ENCODE peak calls at places on chromosomes 5 and 9, in four cellular contexts. N is OCI-LY7, K is Peyer's patch, B is cardiac muscle cell. A is an unnamed sample.
A peak's percentile ranks its signal among the peaks of the same experiment; 100 is the strongest.

GRCh38 chr9:103431809-103432208 is 436.7 kb downstream of the CYLC2 start:
- DNase-seq in B (no peak), N (no peak), K (no peak), A (no peak)

GRCh38 chr5:158991391-158991790 is 108.3 kb downstream of the EBF1 start:
- DNase-seq in B (no peak), K (no peak), N (no peak), A (no peak)

GRCh38 chr9:98134702-98135557 is 15.9 kb upstream of the TRIM14 start:
- DNase-seq in K (peak; percentile 20), N (no peak), B (no peak), A (no peak)

GRCh38 chr5:141636413-141637265 is at the start of the genes HDAC3 and RELL2:
- DNase-seq in K (peak; percentile 98), N (peak; percentile 92), B (peak; percentile 94), A (peak; percentile 97)

GRCh38 chr5:117255211-117256032 is 680.8 kb upstream of the SEMA6A start:
- DNase-seq in K (no peak), B (peak; percentile 64), N (no peak), A (no peak)

GRCh38 chr5:123690821-123691220 is 178.8 kb downstream of the CSNK1G3 start:
- DNase-seq in B (no peak), K (no peak), N (no peak), A (no peak)

GRCh38 chr5:3875144-3875543 is 279.5 kb downstream of the IRX1 start:
- DNase-seq in B (no peak), K (no peak), N (no peak), A (no peak)

GRCh38 chr9:70573308-70573707 is 158.9 kb upstream of the KLF9 start:
- DNase-seq in K (no peak), N (no peak), B (no peak), A (no peak)

GRCh38 chr5:161751265-161751664 is 65.7 kb downstream of the GABRA6 start:
- DNase-seq in N (no peak), K (no peak), B (no peak), A (no peak)

GRCh38 chr5:9112520-9113291 is 433.2 kb downstream of the SEMA5A start:
- DNase-seq in N (no peak), K (no peak), B (no peak), A (no peak)

GRCh38 chr9:14424983-14425382 is 111.0 kb upstream of the NFIB start:
- DNase-seq in K (no peak), B (no peak), N (no peak), A (no peak)

GRCh38 chr9:8649157-8649556 is 849.6 kb upstream of the DMAC1 start:
- DNase-seq in K (no peak), N (no peak), B (no peak), A (no peak)

GRCh38 chr9:121204121-121204520 is 2.5 kb upstream of the RAB14 start:
- DNase-seq in K (no peak), N (no peak), B (no peak), A (no peak)

GRCh38 chr9:79489241-79490000 is 82.3 kb upstream of the TLE4 start:
- DNase-seq in N (no peak), K (no peak), B (no peak), A (peak; percentile 21)

GRCh38 chr9:24036459-24036858 is 210.4 kb upstream of the ELAVL2 start:
- DNase-seq in B (no peak), N (no peak), K (no peak), A (no peak)

GRCh38 chr5:136802382-136802781 is 437.0 kb upstream of the TRPC7 start:
- DNase-seq in B (peak; percentile 5), N (peak; percentile 34), K (no peak), A (no peak)

GRCh38 chr5:102561894-102562760 is 63.3 kb upstream of the SLCO6A1 start:
- DNase-seq in B (no peak), K (no peak), N (peak; percentile 16), A (peak; percentile 25)

GRCh38 chr5:44613951-44614350 is 194.8 kb upstream of the MRPS30 start:
- DNase-seq in K (no peak), N (no peak), B (no peak), A (no peak)

GRCh38 chr5:180135128-180135955 is 63.8 kb upstream of the RNF130 start:
- DNase-seq in N (no peak), K (peak; percentile 44), B (no peak), A (peak; percentile 12)

GRCh38 chr5:17443333-17444125 is 54.5 kb upstream of the TAF11L2 start:
- DNase-seq in N (no peak), B (no peak), K (no peak), A (no peak)

GRCh38 chr9:137297060-137297664 is 4.9 kb downstream of the NRARP start:
- DNase-seq in K (no peak), N (peak; percentile 27), B (no peak), A (peak; percentile 40)

GRCh38 chr9:137299938-137300337 is 2.1 kb downstream of the NRARP start:
- DNase-seq in N (no peak), B (peak; percentile 53), K (peak; percentile 55), A (peak; percentile 52)

GRCh38 chr9:137298983-137299521 is 3.0 kb downstream of the NRARP start:
- DNase-seq in K (no peak), N (no peak), B (peak; percentile 48), A (peak; percentile 36)

GRCh38 chr9:137297966-137298365 is 4.1 kb downstream of the NRARP start:
- DNase-seq in K (no peak), N (no peak), B (no peak), A (no peak)

DNA sequence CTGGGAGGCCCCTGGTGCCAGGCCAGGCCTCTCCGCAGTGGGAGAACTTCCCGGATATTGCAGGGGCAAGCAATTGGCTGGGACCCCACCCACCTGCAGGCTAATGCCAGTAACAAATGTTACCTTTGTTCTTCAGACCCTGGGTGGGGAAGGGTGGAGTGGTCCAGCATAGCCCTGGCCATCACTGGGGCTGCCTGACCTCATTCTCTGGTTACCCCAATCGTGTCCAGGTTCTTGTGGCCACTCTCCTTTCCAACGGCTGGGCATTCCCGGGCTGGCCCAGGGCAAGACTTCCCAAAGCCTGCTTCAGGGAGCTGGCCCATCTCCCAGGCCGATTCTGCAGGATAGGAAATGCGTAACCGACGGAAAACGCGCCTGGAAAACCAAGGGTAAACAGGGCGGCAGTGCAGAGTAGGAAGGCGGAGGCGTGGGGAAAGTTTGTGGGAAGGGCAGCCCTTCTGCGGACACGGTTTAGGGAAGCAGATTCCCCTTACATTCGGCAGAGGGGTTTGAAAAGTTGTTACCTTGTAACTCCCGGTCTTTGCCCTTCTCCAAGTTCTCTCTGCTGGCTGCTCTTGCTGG is 3.6 kb downstream of the NRARP start:
- DNase-seq in N (no peak), K (no peak), B (no peak), A (peak; percentile 84)
- H3K4me1 ChIP-seq in N (peaks cover 49% of the 10 kb centered on the region), K (peaks cover 5% of the 10 kb centered on the region), B (peaks cover 14% of the 10 kb centered on the region), A (peaks cover 3% of the 10 kb centered on the region)

DNA sequence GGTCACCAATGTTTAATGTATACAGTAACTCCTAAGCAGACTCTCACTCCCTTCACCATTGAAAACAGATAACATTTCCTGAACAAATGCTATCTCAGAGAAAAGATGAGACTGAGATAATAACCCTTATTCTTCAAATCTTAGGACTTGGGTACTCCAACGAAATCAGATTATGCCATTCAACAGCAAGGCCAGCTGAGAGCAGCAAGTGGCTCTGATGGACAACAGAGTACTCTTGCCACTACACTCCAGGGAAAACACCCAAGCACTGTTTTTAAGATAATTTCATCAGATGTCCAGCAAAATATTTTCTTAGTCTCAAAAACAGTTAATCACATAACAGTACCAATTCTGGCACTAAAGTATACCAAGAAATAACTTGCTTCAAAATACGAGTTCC is 10.1 kb downstream of the PPP2CA start:
- DNase-seq in N (no peak), B (no peak), K (no peak), A (no peak)
- H3K4me1 ChIP-seq in N (peaks cover 18% of the 10 kb centered on the region), B (no peaks in the 10 kb centered on the region), K (peaks cover under 1% of the 10 kb centered on the region), A (peaks cover 4% of the 10 kb centered on the region)

DNA sequence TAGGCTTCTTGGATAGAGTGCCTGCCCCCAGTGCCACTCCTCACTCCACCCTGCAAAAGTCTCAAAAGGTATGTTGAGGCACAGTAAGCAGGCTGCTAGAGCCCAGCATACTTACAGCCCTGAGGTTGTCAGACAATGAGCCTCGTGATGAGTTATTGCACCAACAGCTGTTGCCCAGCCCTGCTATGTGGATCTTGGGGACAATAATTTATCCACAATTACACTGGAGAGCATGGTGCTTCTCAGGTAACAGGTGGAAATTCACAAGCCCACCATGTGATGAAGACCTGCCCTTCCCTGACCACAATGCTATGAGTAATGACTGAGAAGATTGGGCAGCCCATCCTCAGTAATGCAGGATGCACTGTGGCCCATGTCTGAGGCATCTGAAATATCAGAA is 36.5 kb downstream of the KCNIP1 start:
- DNase-seq in N (no peak), K (no peak), B (no peak), A (no peak)
- H3K4me1 ChIP-seq in N (no peaks in the 10 kb centered on the region), K (no peaks in the 10 kb centered on the region), B (no peaks in the 10 kb centered on the region), A (no peaks in the 10 kb centered on the region)

GRCh38 chr5:57190593-57190992 is 16.7 kb downstream of the GPBP1 start:
- DNase-seq in B (no peak), N (no peak), K (no peak), A (no peak)

GRCh38 chr5:57191163-57191562 is 17.3 kb downstream of the GPBP1 start:
- DNase-seq in K (no peak), N (no peak), B (no peak), A (no peak)

GRCh38 chr5:57193757-57194413 is 20.0 kb downstream of the GPBP1 start:
- DNase-seq in B (no peak), N (no peak), K (no peak), A (no peak)

GRCh38 chr5:57194653-57195052 is 20.8 kb downstream of the GPBP1 start:
- DNase-seq in B (no peak), N (no peak), K (no peak), A (no peak)

DNA sequence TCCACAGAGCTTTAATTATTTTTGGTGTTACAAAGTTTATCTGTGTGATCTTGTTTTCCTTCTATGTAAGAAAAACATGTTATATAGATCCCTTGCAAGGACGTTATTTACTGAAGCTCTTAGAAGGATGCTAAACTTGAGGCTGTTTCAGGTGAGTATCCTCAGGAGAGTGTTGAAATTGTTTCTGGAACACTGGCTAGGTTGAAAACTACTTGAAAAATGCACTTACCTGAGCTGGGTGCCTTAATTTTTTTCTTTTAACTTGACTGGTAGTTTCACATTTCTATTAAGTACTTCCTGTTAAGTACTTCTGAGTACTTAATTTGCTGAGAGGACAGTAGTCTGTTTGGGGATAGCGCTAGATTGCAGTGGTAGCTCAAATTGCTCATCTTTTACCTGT is 18.1 kb downstream of the GPBP1 start:
- DNase-seq in B (no peak), K (no peak), N (no peak), A (no peak)
- H3K4me1 ChIP-seq in B (peaks cover 9% of the 10 kb centered on the region), K (no peaks in the 10 kb centered on the region), N (peaks cover 32% of the 10 kb centered on the region), A (no peaks in the 10 kb centered on the region)

GRCh38 chr9:72983056-72983455 is 30.2 kb upstream of the ALDH1A1 start:
- DNase-seq in B (no peak), N (no peak), K (no peak), A (no peak)
- H3K4me1 ChIP-seq in B (no peaks in the 10 kb centered on the region), N (no peaks in the 10 kb centered on the region), K (no peaks in the 10 kb centered on the region), A (no peaks in the 10 kb centered on the region)

GRCh38 chr5:107451028-107451427 is 219.7 kb downstream of the EFNA5 start:
- DNase-seq in B (no peak), K (no peak), N (no peak), A (no peak)
- H3K4me1 ChIP-seq in B (peaks cover 33% of the 10 kb centered on the region), K (no peaks in the 10 kb centered on the region), N (peaks cover 65% of the 10 kb centered on the region), A (no peaks in the 10 kb centered on the region)

GRCh38 chr5:134845852-134846640 is at the start of gene C5orf24:
- DNase-seq in B (peak; percentile 94), K (peak; percentile 95), N (peak; percentile 96), A (peak; percentile 91)
- H3K4me1 ChIP-seq in B (peaks cover 12% of the 10 kb centered on the region), K (no peaks in the 10 kb centered on the region), N (peaks cover 16% of the 10 kb centered on the region), A (peaks cover 7% of the 10 kb centered on the region)

GRCh38 chr9:113600871-113601545 is 137.5 kb downstream of the RGS3 start:
- DNase-seq in N (no peak), B (no peak), K (peak; percentile 23), A (no peak)
- H3K4me1 ChIP-seq in N (peaks cover 24% of the 10 kb centered on the region), B (peaks cover 13% of the 10 kb centered on the region), K (no peaks in the 10 kb centered on the region), A (no peaks in the 10 kb centered on the region)

GRCh38 chr9:133667759-133668450 is 31.7 kb downstream of the DBH start:
- DNase-seq in B (no peak), N (no peak), K (no peak), A (no peak)
- H3K4me1 ChIP-seq in B (peaks cover 4% of the 10 kb centered on the region), N (no peaks in the 10 kb centered on the region), K (no peaks in the 10 kb centered on the region), A (no peaks in the 10 kb centered on the region)